ENCODE peak calls at places on chromosomes 5 and 9, in four cellular contexts. N is body of pancreas, G is A549, Q is heart left ventricle. K is an unnamed sample.

GRCh38 chr5:54753034-54753433 is 232.4 kb downstream of the ESM1 start:
- DNase-seq in G (no peak), Q (no peak), N (no peak), K (no peak)

GRCh38 chr9:87622098-87622497 is 103.8 kb upstream of the CTSL start:
- DNase-seq in G (no peak), Q (no peak), N (no peak), K (no peak)

GRCh38 chr5:1134478-1134877 is 22.6 kb upstream of the SLC12A7 start:
- DNase-seq in G (no peak), N (peak; percentile 49), Q (no peak), K (no peak)

GRCh38 chr9:69145148-69145547 is 28.9 kb upstream of the TJP2 start:
- DNase-seq in G (no peak), Q (no peak), N (no peak), K (no peak)

GRCh38 chr5:52262844-52263243 is 524.9 kb upstream of the ITGA1 start:
- DNase-seq in N (no peak), Q (no peak), G (no peak), K (no peak)

GRCh38 chr5:148884339-148885020 is 58.1 kb downstream of the ADRB2 start:
- DNase-seq in N (no peak), G (no peak), Q (no peak), K (no peak)

GRCh38 chr9:34380511-34381315 is 4.0 kb upstream of the MYORG start:
- DNase-seq in N (peak; percentile 83), G (peak; percentile 90), Q (peak; percentile 88), K (peak; percentile 48)

GRCh38 chr5:138461343-138462125 is 3.7 kb upstream of the EGR1 start:
- DNase-seq in Q (no peak), G (no peak), N (no peak), K (peak; percentile 94)

GRCh38 chr5:38607396-38607795 is 51.0 kb upstream of the LIFR start:
- DNase-seq in Q (no peak), N (peak; percentile 28), G (no peak), K (peak; percentile 87)

GRCh38 chr5:76715734-76716455 is at the start of gene F2R:
- DNase-seq in N (peak; percentile 32), Q (peak; percentile 82), G (peak; percentile 79), K (peak; percentile 57)

GRCh38 chr5:148904440-148904839 is 78.0 kb downstream of the ADRB2 start:
- DNase-seq in Q (peak; percentile 67), N (peak; percentile 25), G (no peak), K (no peak)

GRCh38 chr5:57857696-57858095 is 375.1 kb upstream of the ACTBL2 start:
- DNase-seq in G (no peak), Q (no peak), N (no peak), K (no peak)

GRCh38 chr9:99824378-99825157 is 2.9 kb downstream of the NR4A3 start:
- DNase-seq in N (no peak), Q (no peak), G (peak; percentile 34), K (no peak)

GRCh38 chr5:129101794-129102193 is 7.2 kb downstream of the ISOC1 start:
- DNase-seq in Q (no peak), N (no peak), G (no peak), K (no peak)

GRCh38 chr5:178145965-178146820 is 7.5 kb downstream of the NHP2 start:
- DNase-seq in N (peak; percentile 81), G (peak; percentile 82), Q (peak; percentile 77), K (peak; percentile 85)

GRCh38 chr5:156513123-156513814 is 186.3 kb downstream of the SGCD start:
- DNase-seq in Q (no peak), G (no peak), N (no peak), K (no peak)

GRCh38 chr5:87393331-87393730 is 19.4 kb downstream of the CCNH start:
- DNase-seq in N (no peak), G (no peak), Q (no peak), K (peak; percentile 56)

GRCh38 chr9:88782931-88783451 is 208.3 kb upstream of the S1PR3 start:
- DNase-seq in Q (no peak), G (no peak), N (no peak), K (peak; percentile 52)

GRCh38 chr5:132001647-132002561 is 9.6 kb downstream of the ACSL6 start:
- DNase-seq in N (peak; percentile 47), G (no peak), Q (no peak), K (peak; percentile 71)

GRCh38 chr5:167554564-167555254 is 736.7 kb upstream of the WWC1 start:
- DNase-seq in G (no peak), N (no peak), Q (no peak), K (no peak)

GRCh38 chr9:135103931-135104639 is 16.6 kb downstream of the OLFM1 start:
- DNase-seq in Q (peak; percentile 56), G (no peak), N (no peak), K (no peak)

GRCh38 chr5:160348080-160348479 is 22.3 kb downstream of the C1QTNF2 start:
- DNase-seq in G (no peak), N (no peak), Q (no peak), K (no peak)

GRCh38 chr9:133710661-133711427 is 27.3 kb downstream of the SARDH start:
- DNase-seq in N (peak; percentile 10), Q (peak; percentile 51), G (no peak), K (no peak)

GRCh38 chr5:65034782-65035181 is 266.1 kb downstream of the CWC27 start:
- DNase-seq in Q (no peak), G (no peak), N (no peak), K (no peak)

GRCh38 chr5:9523090-9523813 is 22.6 kb downstream of the SEMA5A start:
- DNase-seq in N (no peak), Q (no peak), G (no peak), K (peak; percentile 47)

GRCh38 chr5:172683696-172684464 is 42.8 kb downstream of the NEURL1B start:
- DNase-seq in Q (no peak), N (no peak), G (no peak), K (no peak)

GRCh38 chr5:55278778-55279177 is 28.7 kb downstream of the DHX29 start:
- DNase-seq in Q (no peak), G (no peak), N (no peak), K (no peak)

GRCh38 chr9:83322438-83322837 is 215.8 kb downstream of the FRMD3 start:
- DNase-seq in G (no peak), N (no peak), Q (no peak), K (no peak)

GRCh38 chr5:54872810-54873209 is 112.6 kb downstream of the ESM1 start:
- DNase-seq in N (no peak), Q (no peak), G (no peak), K (no peak)

GRCh38 chr5:10866913-10867312 is 105.9 kb upstream of the DAP start:
- DNase-seq in N (no peak), G (no peak), Q (no peak), K (no peak)

GRCh38 chr9:21965401-21965951 is 28.7 kb downstream of the CDKN2A start:
- DNase-seq in Q (peak; percentile 68), G (no peak), N (peak; percentile 57), K (no peak)

GRCh38 chr5:116719087-116719486 is 144.5 kb upstream of the SEMA6A start:
- DNase-seq in Q (no peak), N (no peak), G (no peak), K (no peak)
- TF ChIP-seq CTCF in Q (no peak), N (no peak), G (no peak), K (no peak)

DNA sequence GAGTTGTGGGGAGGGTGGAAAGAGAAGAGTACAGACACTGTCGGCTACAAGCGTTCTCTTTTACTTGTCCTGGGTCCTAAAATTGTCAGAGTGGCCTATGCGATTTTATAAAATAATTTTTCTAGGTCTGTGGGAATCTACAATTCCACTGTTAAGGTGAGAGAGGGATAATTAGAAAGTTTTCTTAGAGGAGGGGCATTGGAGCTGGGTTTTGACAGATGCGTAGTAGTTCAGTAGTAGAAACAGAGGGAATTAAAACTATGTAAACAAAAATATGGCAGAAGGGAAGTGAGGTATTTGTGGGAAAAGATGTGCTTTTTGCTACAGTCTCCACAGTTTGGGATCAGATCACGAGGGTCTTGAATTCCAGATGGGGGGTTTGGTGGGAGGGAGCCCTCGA is 129.1 kb upstream of the SHB start:
- DNase-seq in G (no peak), N (no peak), Q (no peak), K (no peak)
- TF ChIP-seq CTCF in G (no peak), N (no peak), Q (no peak), K (no peak)

DNA sequence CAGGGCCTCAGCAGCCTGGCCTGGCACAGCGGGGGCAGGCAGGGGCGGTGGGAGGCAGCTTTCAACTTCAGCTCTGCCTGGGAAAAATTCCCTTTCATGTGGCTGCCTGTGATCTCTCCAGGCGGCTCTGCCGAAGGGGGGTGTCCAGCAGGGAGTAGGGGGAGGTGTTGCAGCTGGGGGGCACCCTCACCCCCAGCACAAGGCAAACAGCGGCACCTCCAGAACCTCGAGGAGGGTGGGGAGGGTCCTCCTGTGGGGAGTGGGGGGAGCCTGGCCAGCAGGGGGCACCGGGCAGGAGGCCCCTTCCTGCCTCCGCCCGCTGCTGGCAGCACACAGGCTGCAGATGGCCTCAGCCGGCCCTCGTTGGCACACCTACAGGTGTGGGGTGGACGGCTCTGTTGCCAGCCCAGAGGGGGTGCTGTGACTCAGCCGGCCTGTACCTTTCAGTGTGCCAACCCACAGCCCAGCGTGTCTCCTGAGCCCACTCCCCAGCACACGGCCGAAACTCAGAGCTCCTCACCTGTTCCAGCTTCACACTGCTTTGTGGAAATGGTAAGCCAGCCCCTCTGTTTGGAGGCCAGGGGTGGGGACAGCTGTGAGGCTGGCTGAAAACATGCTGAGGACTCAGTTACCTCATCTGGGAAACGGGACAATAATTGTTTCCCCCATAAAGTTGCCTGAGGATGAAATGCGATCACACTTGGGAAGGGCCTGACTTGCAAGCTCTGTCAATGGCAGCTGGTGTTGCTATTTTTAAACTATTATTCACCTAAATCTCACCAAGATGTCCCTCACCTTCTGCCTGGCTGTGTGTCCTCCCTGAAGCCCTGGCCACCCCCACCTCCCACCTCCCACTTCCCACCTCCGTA is 37.0 kb downstream of the CXXC5 start:
- DNase-seq in N (peak; percentile 94), G (no peak), Q (no peak), K (peak; percentile 58)
- TF ChIP-seq CTCF in N (peak; percentile 59), G (no peak), Q (peak; percentile 14), K (peak; percentile 5)

GRCh38 chr9:130043654-130044623 is 950 bp upstream of the FNBP1 start:
- DNase-seq in G (no peak), N (no peak), Q (peak; percentile 67), K (no peak)
- TF ChIP-seq CTCF in G (no peak), N (no peak), Q (no peak), K (no peak)

DNA sequence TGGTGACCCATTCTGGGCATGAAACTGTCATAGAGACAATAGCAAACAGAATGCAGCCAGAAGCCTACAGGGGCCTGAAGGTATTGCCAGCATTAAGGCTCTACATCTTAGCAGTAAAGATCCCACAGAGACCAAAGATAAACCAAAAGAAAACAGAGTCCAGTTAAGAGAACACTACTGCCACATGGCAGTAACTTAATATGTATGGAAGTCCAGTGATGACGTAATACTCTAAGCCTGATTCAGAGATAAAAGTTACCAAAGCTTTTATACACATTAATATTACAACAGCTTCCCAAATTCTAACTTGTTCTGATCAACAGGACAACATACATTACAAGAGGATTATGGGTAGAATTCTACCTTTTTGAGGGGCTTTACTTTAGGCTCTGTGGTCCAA is 371.5 kb downstream of the PRELID2 start:
- DNase-seq in Q (no peak), N (no peak), G (no peak), K (peak; percentile 26)
- TF ChIP-seq CTCF in Q (no peak), N (no peak), G (no peak), K (no peak)